ENCODE peak calls at places on chromosome 16, in five cellular contexts. K, Z, M, Q and B are unnamed samples.

GRCh38 chr16:8108991-8109509 is 481.3 kb downstream of the TMEM114 start:
- DNase-seq in K (no peak), Z (peak), M (no peak), Q (no peak), B (no peak)

GRCh38 chr16:70738083-70738977 is 52.5 kb upstream of the MTSS2 start:
- DNase-seq in K (peak), Z (peak), M (peak), Q (peak), B (peak)

GRCh38 chr16:14399397-14400284 is 230.4 kb downstream of the PARN start:
- DNase-seq in K (peak), Z (no peak), M (peak), Q (peak), B (peak)

GRCh38 chr16:84330685-84331050 is 36.0 kb downstream of the WFDC1 start:
- DNase-seq in K (no peak), Z (no peak), M (no peak), Q (no peak), B (no peak)

GRCh38 chr16:86573646-86574508 is 4.5 kb upstream of the FOXL1 start:
- DNase-seq in K (no peak), Z (no peak), M (no peak), Q (peak), B (no peak)

GRCh38 chr16:28491080-28491969 is 549 bp downstream of the CLN3 start:
- DNase-seq in K (no peak), Z (peak), M (peak), Q (peak), B (peak)

GRCh38 chr16:77775911-77776909 is 12.2 kb upstream of the VAT1L start:
- DNase-seq in K (peak), Z (no peak), M (peak), Q (no peak), B (peak)

GRCh38 chr16:88398874-88399178 is 16.1 kb downstream of the ZNF469 start:
- DNase-seq in K (no peak), Z (no peak), M (no peak), Q (no peak), B (no peak)

GRCh38 chr16:86347090-86347489 is 163.2 kb upstream of the FOXF1 start:
- DNase-seq in K (no peak), Z (no peak), M (no peak), Q (no peak), B (peak)

GRCh38 chr16:12067714-12068401 is 91.3 kb downstream of the SNX29 start:
- DNase-seq in K (peak), Z (peak), M (peak), Q (no peak), B (peak)

GRCh38 chr16:31455601-31456314 is 3.5 kb upstream of the ARMC5 start:
- DNase-seq in K (no peak), Z (no peak), M (peak), Q (no peak), B (peak)

GRCh38 chr16:85146922-85147651 is 34.8 kb upstream of the CIBAR2 start:
- DNase-seq in K (no peak), Z (no peak), M (no peak), Q (peak), B (no peak)

GRCh38 chr16:57245472-57246113 is 534 bp downstream of the ARL2BP start:
- DNase-seq in K (no peak), Z (no peak), M (peak), Q (no peak), B (peak)

GRCh38 chr16:84448444-84448843 is 56.0 kb downstream of the MEAK7 start:
- DNase-seq in K (no peak), Z (no peak), M (no peak), Q (no peak), B (no peak)

GRCh38 chr16:79587897-79588296 is 12.6 kb downstream of the MAF start:
- DNase-seq in K (no peak), Z (no peak), M (no peak), Q (no peak), B (no peak)

GRCh38 chr16:47037396-47037745 is 63.9 kb upstream of the DNAJA2 start:
- DNase-seq in K (no peak), Z (no peak), M (no peak), Q (no peak), B (no peak)

GRCh38 chr16:69762843-69763556 is 868 bp downstream of the WWP2 start:
- DNase-seq in K (peak), Z (no peak), M (peak), Q (no peak), B (peak)

GRCh38 chr16:24013733-24014645 is 178.2 kb downstream of the PRKCB start:
- DNase-seq in K (no peak), Z (no peak), M (no peak), Q (no peak), B (no peak)

GRCh38 chr16:69859105-69859969 is 91.8 kb upstream of the CLEC18A start:
- DNase-seq in K (no peak), Z (peak), M (peak), Q (no peak), B (peak)

GRCh38 chr16:85169333-85170065 is 57.2 kb upstream of the CIBAR2 start:
- DNase-seq in K (no peak), Z (peak), M (peak), Q (peak), B (peak)

GRCh38 chr16:51095890-51096626 is 55.0 kb downstream of the SALL1 start:
- DNase-seq in K (no peak), Z (no peak), M (no peak), Q (no peak), B (no peak)

GRCh38 chr16:87226926-87227650 is 90.1 kb downstream of the C16orf95 start:
- DNase-seq in K (peak), Z (no peak), M (no peak), Q (no peak), B (peak)

GRCh38 chr16:20851601-20852000 is 45.3 kb downstream of the REXO5 start:
- DNase-seq in K (peak), Z (no peak), M (peak), Q (peak), B (peak)

GRCh38 chr16:66262253-66263167 is 104.0 kb upstream of the CDH5 start:
- DNase-seq in K (no peak), Z (no peak), M (no peak), Q (no peak), B (peak)

GRCh38 chr16:12062343-12063003 is 85.9 kb downstream of the SNX29 start:
- DNase-seq in K (peak), Z (no peak), M (peak), Q (peak), B (peak)

GRCh38 chr16:14057878-14058382 is 13.2 kb upstream of the MRTFB start:
- DNase-seq in K (peak), Z (no peak), M (no peak), Q (no peak), B (peak)

GRCh38 chr16:10809706-10810105 is 8.9 kb downstream of the TVP23A start:
- DNase-seq in K (no peak), Z (no peak), M (no peak), Q (no peak), B (no peak)

GRCh38 chr16:82331974-82332750 is 162.1 kb upstream of the MPHOSPH6 start:
- DNase-seq in K (no peak), Z (no peak), M (no peak), Q (no peak), B (no peak)

GRCh38 chr16:85894266-85894665 is 4.7 kb upstream of the IRF8 start:
- DNase-seq in K (no peak), Z (no peak), M (no peak), Q (no peak), B (no peak)

GRCh38 chr16:54175169-54175551 is 111.4 kb downstream of the IRX3 start:
- DNase-seq in K (no peak), Z (no peak), M (no peak), Q (no peak), B (no peak)

GRCh38 chr16:69499541-69500255 is 66.1 kb upstream of the NFAT5 start:
- DNase-seq in K (no peak), Z (no peak), M (no peak), Q (no peak), B (no peak)

GRCh38 chr16:77790964-77791363 is 2.6 kb downstream of the VAT1L start:
- DNase-seq in K (no peak), Z (no peak), M (no peak), Q (no peak), B (no peak)

GRCh38 chr16:24036614-24037013 is 200.8 kb downstream of the PRKCB start:
- DNase-seq in K (peak), Z (peak), M (peak), Q (no peak), B (peak)

GRCh38 chr16:1940273-1941161 is 2.5 kb downstream of the MSRB1 start:
- DNase-seq in K (no peak), Z (no peak), M (no peak), Q (no peak), B (no peak)
- H3K4me3 ChIP-seq in K (no peak), Z (no peak), M (no peak), Q (peak), B (no peak)

DNA sequence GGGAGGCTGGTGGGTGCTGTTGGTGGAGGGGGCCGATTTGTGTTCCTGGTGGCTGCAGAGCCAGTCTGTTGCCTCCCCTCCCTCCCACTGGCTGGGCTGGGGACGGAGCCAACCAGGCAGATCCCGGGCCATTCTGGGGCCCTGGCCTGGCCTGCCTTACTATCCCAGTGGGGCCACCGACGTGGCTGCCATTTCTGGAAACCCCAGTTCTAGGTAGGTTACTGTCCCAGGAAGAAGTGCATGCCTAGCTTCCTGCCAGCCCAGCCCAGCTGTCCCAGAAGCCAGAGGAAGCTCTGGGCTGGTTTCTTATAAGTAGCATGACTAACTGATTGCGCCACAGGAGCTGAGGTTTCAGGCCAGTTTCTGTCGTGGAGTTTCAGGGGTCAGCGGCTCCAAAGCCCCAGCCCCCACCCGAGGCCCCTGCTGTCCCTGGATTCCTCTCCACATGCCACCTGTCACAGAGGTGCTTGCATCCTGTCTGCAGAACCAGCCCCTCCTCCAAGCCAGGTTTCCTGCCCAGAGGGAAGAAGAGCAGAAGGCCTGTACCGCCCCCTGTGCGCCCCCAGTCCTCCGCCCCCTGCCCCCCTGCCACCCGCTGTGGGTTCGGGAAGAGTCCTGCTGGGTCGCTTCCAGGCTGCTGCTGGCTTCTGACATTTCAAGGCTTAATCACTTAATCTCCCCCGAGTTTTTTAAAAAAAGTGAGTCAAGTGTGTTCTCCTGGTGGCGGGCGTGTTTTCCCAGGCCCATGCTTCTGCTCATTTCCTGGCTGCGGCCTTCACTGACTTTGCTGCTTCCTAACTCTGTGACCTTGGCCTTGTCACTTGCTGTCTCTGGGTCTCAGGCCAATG is 13.2 kb downstream of the IL4R start:
- DNase-seq in K (peak), Z (no peak), M (peak), Q (peak), B (peak)
- TF ChIP-seq CTCF in K (peak), Z (no peak), M (peak), Q (no peak), B (peak)

GRCh38 chr16:3594316-3595109 is 16.9 kb downstream of the SLX4 start:
- DNase-seq in K (no peak), Z (no peak), M (no peak), Q (peak), B (no peak)
- H3K4me3 ChIP-seq in K (no peak), Z (no peak), M (no peak), Q (no peak), B (no peak)

GRCh38 chr16:89466920-89467319 is 23.4 kb downstream of the ANKRD11 start:
- DNase-seq in K (no peak), Z (no peak), M (no peak), Q (no peak), B (no peak)

GRCh38 chr16:89473136-89473712 is 17.1 kb downstream of the ANKRD11 start:
- DNase-seq in K (no peak), Z (no peak), M (no peak), Q (no peak), B (no peak)

GRCh38 chr16:89471225-89471624 is 19.1 kb downstream of the ANKRD11 start:
- DNase-seq in K (peak), Z (no peak), M (peak), Q (no peak), B (peak)

GRCh38 chr16:89472711-89473075 is 17.7 kb downstream of the ANKRD11 start:
- DNase-seq in K (no peak), Z (no peak), M (no peak), Q (no peak), B (no peak)

DNA sequence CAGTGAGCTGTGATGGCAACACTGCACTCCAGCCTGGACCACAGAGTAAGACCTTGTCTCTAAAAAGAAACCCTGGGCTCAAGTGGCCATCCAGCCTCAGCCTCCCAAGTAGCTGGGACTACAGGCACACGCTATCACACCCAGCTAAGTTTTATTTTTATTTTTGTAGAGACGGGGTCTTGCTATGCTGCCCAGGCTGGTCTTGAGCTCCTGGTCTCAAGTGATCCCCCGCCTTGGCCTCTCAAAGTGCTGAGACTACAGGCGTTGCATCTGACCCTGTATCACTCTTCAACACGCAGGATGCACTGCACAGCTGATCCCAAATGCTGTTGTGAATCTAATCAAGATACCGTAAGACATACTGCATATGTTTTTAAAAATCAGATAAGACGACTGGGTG is 23.0 kb downstream of the ANKRD11 start:
- DNase-seq in K (no peak), Z (no peak), M (no peak), Q (no peak), B (no peak)
- TF ChIP-seq CTCF in K (no peak), Z (no peak), M (no peak), Q (no peak), B (no peak)

GRCh38 chr16:75249441-75249840 is 2.0 kb downstream of the BCAR1 start:
- DNase-seq in K (no peak), Z (no peak), M (no peak), Q (no peak), B (no peak)
- H3K4me3 ChIP-seq in K (peak), Z (no peak), M (peak), Q (peak), B (peak)

DNA sequence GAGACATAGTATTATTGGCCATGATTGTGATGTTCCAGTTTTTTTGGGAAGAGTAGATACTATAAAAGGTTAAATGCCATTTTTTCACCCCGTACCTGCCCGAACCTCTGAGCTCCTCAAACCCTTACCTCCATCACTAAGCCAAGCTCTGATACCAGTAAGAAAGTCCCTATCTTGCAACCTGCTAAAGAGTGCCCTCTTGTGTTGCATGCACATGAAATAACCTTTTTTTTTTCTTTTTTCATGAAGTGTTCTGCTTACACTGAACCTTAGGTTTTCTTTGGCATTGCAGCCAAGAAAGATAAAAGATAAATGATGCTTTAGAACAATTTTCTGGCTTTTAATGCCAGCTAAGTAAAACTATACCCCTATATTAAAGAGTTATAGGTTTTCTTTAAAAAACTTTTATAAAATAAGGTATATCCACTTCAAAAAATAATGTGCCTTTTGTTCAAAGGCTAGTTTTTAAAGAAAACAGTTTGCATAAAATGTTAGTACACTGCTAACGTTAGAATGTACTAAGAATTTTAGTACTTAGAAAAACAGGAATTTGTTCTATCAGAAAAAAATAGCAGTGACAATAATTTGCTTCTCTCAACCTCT is 295.3 kb upstream of the PMFBP1 start:
- DNase-seq in K (peak), Z (peak), M (peak), Q (no peak), B (peak)
- TF ChIP-seq CTCF in K (peak), Z (peak), M (peak), Q (no peak), B (peak)

DNA sequence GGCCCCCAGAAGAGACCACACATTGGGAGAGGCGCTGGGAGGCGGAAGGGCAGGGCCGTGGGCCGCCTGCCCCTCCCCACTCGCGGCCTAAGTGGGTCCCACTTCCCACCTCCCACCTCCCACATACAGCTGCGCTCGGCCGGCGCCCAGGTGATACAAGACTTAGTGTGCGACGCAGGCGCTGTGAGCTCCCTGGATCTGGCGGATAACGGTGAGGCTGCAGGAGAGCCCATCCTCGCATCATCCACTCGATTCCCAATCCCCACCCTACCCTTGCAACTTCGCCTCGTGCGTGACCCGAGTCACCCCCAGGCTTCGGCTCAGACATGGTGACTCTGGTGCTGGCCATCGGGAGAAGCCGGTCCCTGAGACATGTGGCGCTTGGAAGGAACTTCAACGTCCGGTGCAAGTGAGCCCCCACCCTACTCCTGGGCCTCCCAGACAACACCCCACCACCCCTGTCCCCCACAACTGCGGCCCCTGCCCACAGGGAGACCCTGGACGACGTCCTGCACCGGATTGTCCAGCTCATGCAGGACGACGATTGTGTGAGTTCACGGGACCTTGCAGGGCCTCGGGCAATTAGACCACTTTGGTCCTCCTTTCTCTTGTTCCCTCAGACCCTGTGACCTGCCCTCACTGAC is 3.9 kb downstream of the CARMIL2 start:
- DNase-seq in K (no peak), Z (no peak), M (no peak), Q (no peak), B (no peak)
- H3K4me3 ChIP-seq in K (no peak), Z (no peak), M (no peak), Q (no peak), B (no peak)

DNA sequence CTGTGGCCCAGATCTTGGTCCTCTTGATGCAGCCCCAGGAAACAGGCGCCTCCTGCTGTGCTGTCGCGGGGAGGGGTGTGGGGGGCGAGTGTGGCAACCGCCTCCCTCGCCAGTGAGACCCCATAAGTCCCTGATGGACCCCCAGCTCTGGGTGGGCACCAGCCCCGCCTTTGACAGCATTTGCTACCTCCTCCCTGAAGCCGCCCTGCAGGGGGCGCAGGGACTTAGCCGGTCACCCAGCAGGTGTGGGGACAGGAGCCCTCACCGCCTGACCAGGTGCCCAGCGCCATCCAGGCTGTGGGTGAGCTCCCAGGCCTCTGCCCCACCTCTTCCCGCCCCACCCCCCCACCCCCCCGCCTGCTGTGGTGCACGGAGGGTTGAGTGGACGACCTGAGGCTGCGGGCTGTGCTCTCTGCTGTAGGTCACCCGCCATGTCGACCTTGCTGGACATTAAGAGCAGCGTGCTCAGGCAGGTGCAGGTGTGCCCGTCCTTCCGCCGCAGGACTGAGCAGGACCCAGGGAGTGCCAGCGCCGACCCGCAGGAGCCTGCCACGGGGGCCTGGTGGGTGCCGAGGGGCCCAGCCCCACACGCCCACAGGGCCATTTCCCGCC is 4.8 kb downstream of the BAIAP3 start:
- DNase-seq in K (no peak), Z (peak), M (peak), Q (no peak), B (no peak)
- TF ChIP-seq CTCF in K (peak), Z (peak), M (peak), Q (peak), B (peak)

GRCh38 chr16:2778692-2778958 is 1.5 kb upstream of the ELOB start:
- DNase-seq in K (no peak), Z (no peak), M (no peak), Q (no peak), B (no peak)

GRCh38 chr16:2776500-2777139 is 460 bp downstream of the ELOB start:
- DNase-seq in K (no peak), Z (peak), M (no peak), Q (peak), B (no peak)

GRCh38 chr16:2777231-2777902 is at the start of gene ELOB:
- DNase-seq in K (peak), Z (peak), M (peak), Q (peak), B (peak)

GRCh38 chr16:2779978-2780898 is 3.2 kb upstream of the ELOB start:
- DNase-seq in K (no peak), Z (no peak), M (no peak), Q (no peak), B (no peak)

GRCh38 chr16:2779151-2779920 is 2.3 kb upstream of the ELOB start:
- DNase-seq in K (no peak), Z (no peak), M (no peak), Q (no peak), B (no peak)
- H3K4me3 ChIP-seq in K (no peak), Z (no peak), M (no peak), Q (no peak), B (no peak)